ENCODE peak calls at places on chromosome 22, in eight cellular contexts. M, Q, H, E, O, T, V and A are unnamed samples.

GRCh38 chr22:24183321-24184031 is 2.2 kb downstream of the SUSD2 start:
- DNase-seq in H (no peak), V (no peak), Q (no peak), T (no peak), M (no peak), E (no peak), O (no peak), A (no peak)

GRCh38 chr22:17783317-17783716 is 9.0 kb upstream of the BID start:
- DNase-seq in H (no peak), T (no peak), O (no peak), Q (no peak), E (no peak), M (no peak), V (no peak), A (no peak)

GRCh38 chr22:24087071-24087795 is 76.1 kb downstream of the CABIN1 start:
- DNase-seq in O (no peak), T (no peak), V (no peak), M (no peak), E (no peak), H (no peak), Q (no peak), A (no peak)

GRCh38 chr22:41782316-41782715 is 18.2 kb upstream of the CCDC134 start:
- DNase-seq in H (no peak), E (no peak), V (no peak), M (peak; percentile 82), O (no peak), Q (no peak), T (no peak), A (no peak)

GRCh38 chr22:27206001-27206746 is 548.8 kb downstream of the MIAT start:
- DNase-seq in V (no peak), H (no peak), M (no peak), T (no peak), O (no peak), Q (no peak), E (no peak), A (no peak)

GRCh38 chr22:21791635-21792625 is 56.3 kb upstream of the YPEL1 start:
- DNase-seq in Q (no peak), O (no peak), H (no peak), T (no peak), M (no peak), V (no peak), E (no peak), A (peak; percentile 42)

GRCh38 chr22:40991298-40991697 is 40.1 kb downstream of the RBX1 start:
- DNase-seq in O (no peak), E (no peak), M (no peak), H (no peak), T (no peak), Q (no peak), V (no peak), A (no peak)

GRCh38 chr22:49149721-49150608 is 677.7 kb downstream of the BRD1 start:
- DNase-seq in H (no peak), T (no peak), Q (no peak), M (no peak), E (no peak), O (no peak), V (no peak), A (no peak)

GRCh38 chr22:27274770-27275449 is 526.6 kb downstream of the MN1 start:
- DNase-seq in O (no peak), M (no peak), H (no peak), E (no peak), V (no peak), Q (no peak), T (no peak), A (no peak)

GRCh38 chr22:41478473-41478872 is 9.6 kb downstream of the ACO2 start:
- DNase-seq in O (no peak), M (no peak), T (no peak), E (no peak), V (no peak), H (no peak), Q (no peak), A (no peak)

GRCh38 chr22:44311104-44311854 is 1.5 kb downstream of the SHISAL1 start:
- DNase-seq in V (no peak), O (no peak), E (no peak), T (no peak), M (no peak), Q (no peak), H (no peak), A (no peak)

GRCh38 chr22:46537946-46538815 is 761 bp upstream of the CELSR1 start:
- DNase-seq in M (no peak), H (no peak), O (peak; percentile 67), T (no peak), E (peak; percentile 28), V (no peak), Q (no peak), A (peak; percentile 43)

GRCh38 chr22:43639228-43639948 is 172.7 kb downstream of the EFCAB6 start:
- DNase-seq in M (no peak), Q (no peak), H (no peak), O (no peak), E (no peak), T (no peak), V (no peak), A (no peak)

GRCh38 chr22:47569389-47570299 is 807.2 kb downstream of the TBC1D22A start:
- DNase-seq in V (no peak), T (no peak), H (no peak), O (no peak), E (no peak), M (no peak), Q (no peak), A (no peak)

GRCh38 chr22:47176573-47177333 is 414.3 kb downstream of the TBC1D22A start:
- DNase-seq in H (no peak), Q (no peak), T (no peak), M (no peak), E (no peak), V (no peak), O (no peak), A (no peak)

GRCh38 chr22:43300891-43301676 is 42.1 kb downstream of the SCUBE1 start:
- DNase-seq in O (no peak), Q (no peak), M (no peak), T (no peak), E (no peak), H (no peak), V (no peak), A (no peak)

GRCh38 chr22:31296258-31296657 is 4.0 kb upstream of the PIK3IP1 start:
- DNase-seq in E (no peak), M (no peak), V (no peak), H (no peak), Q (no peak), T (no peak), O (no peak), A (no peak)

GRCh38 chr22:38843716-38844660 is at the start of gene NPTXR:
- DNase-seq in M (peak; percentile 59), E (no peak), H (peak; percentile 62), Q (peak; percentile 40), T (peak; percentile 30), V (peak; percentile 93), O (peak; percentile 64), A (no peak)

GRCh38 chr22:37777122-37777687 is 30.5 kb upstream of the GCAT start:
- DNase-seq in T (peak; percentile 21), Q (peak; percentile 83), O (peak; percentile 29), V (no peak), M (no peak), E (no peak), H (peak; percentile 48), A (peak; percentile 40)

GRCh38 chr22:40498454-40499186 is 128.2 kb downstream of the SGSM3 start:
- DNase-seq in V (no peak), H (peak; percentile 52), E (no peak), T (peak; percentile 99), M (no peak), Q (peak; percentile 81), O (peak; percentile 23), A (peak; percentile 77)